ENCODE peak calls at places on chromosomes 5 and 9, in nine cellular contexts. One of them, this sample, is unnamed.

GRCh38 chr5:2015116-2015848 is 132.6 kb upstream of the IRX4 start:
- DNase-seq in bronchial epithelial cell: no peak
- DNase-seq in coronary artery: no peak
- DNase-seq in CD4-positive, alpha-beta memory T cell: no peak
- DNase-seq in NCI-H460: no peak
- DNase-seq in LoVo: no peak
- DNase-seq in midbrain: no peak
- DNase-seq in CD8-positive, alpha-beta memory T cell: no peak
- DNase-seq in transverse colon: no peak
- DNase-seq in this sample: no peak

GRCh38 chr9:124078641-124079040 is 67.1 kb downstream of the LHX2 start:
- DNase-seq in bronchial epithelial cell: peak; percentile 35
- DNase-seq in coronary artery: no peak
- DNase-seq in CD4-positive, alpha-beta memory T cell: no peak
- DNase-seq in NCI-H460: peak; percentile 30
- DNase-seq in LoVo: no peak
- DNase-seq in midbrain: no peak
- DNase-seq in CD8-positive, alpha-beta memory T cell: no peak
- DNase-seq in transverse colon: no peak
- DNase-seq in this sample: no peak

GRCh38 chr5:446066-446725 is 3.2 kb downstream of the EXOC3 start:
- DNase-seq in bronchial epithelial cell: peak; percentile 33
- DNase-seq in coronary artery: no peak
- DNase-seq in CD4-positive, alpha-beta memory T cell: no peak
- DNase-seq in NCI-H460: no peak
- DNase-seq in LoVo: no peak
- DNase-seq in midbrain: no peak
- DNase-seq in CD8-positive, alpha-beta memory T cell: no peak
- DNase-seq in transverse colon: peak; percentile 7
- DNase-seq in this sample: no peak

GRCh38 chr5:103624035-103624461 is 61.5 kb upstream of the NUDT12 start:
- DNase-seq in bronchial epithelial cell: peak; percentile 73
- DNase-seq in coronary artery: no peak
- DNase-seq in CD4-positive, alpha-beta memory T cell: no peak
- DNase-seq in NCI-H460: peak; percentile 22
- DNase-seq in LoVo: no peak
- DNase-seq in midbrain: no peak
- DNase-seq in CD8-positive, alpha-beta memory T cell: no peak
- DNase-seq in transverse colon: no peak
- DNase-seq in this sample: no peak

GRCh38 chr9:79301549-79301948 is 270.2 kb upstream of the TLE4 start:
- DNase-seq in bronchial epithelial cell: no peak
- DNase-seq in coronary artery: no peak
- DNase-seq in CD4-positive, alpha-beta memory T cell: no peak
- DNase-seq in NCI-H460: no peak
- DNase-seq in LoVo: no peak
- DNase-seq in midbrain: no peak
- DNase-seq in CD8-positive, alpha-beta memory T cell: no peak
- DNase-seq in transverse colon: no peak
- DNase-seq in this sample: no peak

GRCh38 chr5:138542120-138542955 is 698 bp downstream of the ETF1 start:
- DNase-seq in bronchial epithelial cell: no peak
- DNase-seq in coronary artery: no peak
- DNase-seq in CD4-positive, alpha-beta memory T cell: peak; percentile 33
- DNase-seq in NCI-H460: no peak
- DNase-seq in LoVo: no peak
- DNase-seq in midbrain: no peak
- DNase-seq in CD8-positive, alpha-beta memory T cell: no peak
- DNase-seq in transverse colon: peak; percentile 21
- DNase-seq in this sample: no peak

GRCh38 chr9:76912631-76913275 is 6.8 kb upstream of the PRUNE2 start:
- DNase-seq in bronchial epithelial cell: peak; percentile 24
- DNase-seq in coronary artery: no peak
- DNase-seq in CD4-positive, alpha-beta memory T cell: no peak
- DNase-seq in NCI-H460: no peak
- DNase-seq in LoVo: no peak
- DNase-seq in midbrain: no peak
- DNase-seq in CD8-positive, alpha-beta memory T cell: no peak
- DNase-seq in transverse colon: no peak
- DNase-seq in this sample: no peak

GRCh38 chr5:143707797-143708196 is 104.2 kb upstream of the HMHB1 start:
- DNase-seq in bronchial epithelial cell: no peak
- DNase-seq in coronary artery: no peak
- DNase-seq in CD4-positive, alpha-beta memory T cell: no peak
- DNase-seq in NCI-H460: no peak
- DNase-seq in LoVo: no peak
- DNase-seq in midbrain: no peak
- DNase-seq in CD8-positive, alpha-beta memory T cell: no peak
- DNase-seq in transverse colon: no peak
- DNase-seq in this sample: no peak

GRCh38 chr5:131303537-131303936 is 39.7 kb downstream of the CDC42SE2 start:
- DNase-seq in bronchial epithelial cell: peak; percentile 68
- DNase-seq in coronary artery: no peak
- DNase-seq in CD4-positive, alpha-beta memory T cell: no peak
- DNase-seq in NCI-H460: peak; percentile 6
- DNase-seq in LoVo: no peak
- DNase-seq in midbrain: no peak
- DNase-seq in CD8-positive, alpha-beta memory T cell: no peak
- DNase-seq in transverse colon: no peak
- DNase-seq in this sample: no peak

GRCh38 chr9:35106343-35106730 is 3.4 kb upstream of the STOML2 start:
- DNase-seq in bronchial epithelial cell: no peak
- DNase-seq in coronary artery: peak; percentile 66
- DNase-seq in CD4-positive, alpha-beta memory T cell: no peak
- DNase-seq in NCI-H460: no peak
- DNase-seq in LoVo: no peak
- DNase-seq in midbrain: no peak
- DNase-seq in CD8-positive, alpha-beta memory T cell: no peak
- DNase-seq in transverse colon: no peak
- DNase-seq in this sample: no peak

GRCh38 chr5:129905467-129906176 is 1.4 kb downstream of the CHSY3 start:
- DNase-seq in bronchial epithelial cell: no peak
- DNase-seq in coronary artery: peak; percentile 74
- DNase-seq in CD4-positive, alpha-beta memory T cell: no peak
- DNase-seq in NCI-H460: peak; percentile 21
- DNase-seq in LoVo: no peak
- DNase-seq in midbrain: no peak
- DNase-seq in CD8-positive, alpha-beta memory T cell: no peak
- DNase-seq in transverse colon: no peak
- DNase-seq in this sample: no peak

GRCh38 chr9:122144836-122145235 is 14.7 kb downstream of the NDUFA8 start:
- DNase-seq in bronchial epithelial cell: no peak
- DNase-seq in coronary artery: no peak
- DNase-seq in CD4-positive, alpha-beta memory T cell: no peak
- DNase-seq in NCI-H460: no peak
- DNase-seq in LoVo: no peak
- DNase-seq in midbrain: no peak
- DNase-seq in CD8-positive, alpha-beta memory T cell: no peak
- DNase-seq in transverse colon: no peak
- DNase-seq in this sample: no peak

GRCh38 chr5:158935215-158935614 is 164.5 kb downstream of the EBF1 start:
- DNase-seq in bronchial epithelial cell: no peak
- DNase-seq in coronary artery: no peak
- DNase-seq in CD4-positive, alpha-beta memory T cell: no peak
- DNase-seq in NCI-H460: no peak
- DNase-seq in LoVo: no peak
- DNase-seq in midbrain: no peak
- DNase-seq in CD8-positive, alpha-beta memory T cell: no peak
- DNase-seq in transverse colon: no peak
- DNase-seq in this sample: no peak

GRCh38 chr9:94920439-94920951 is 194.0 kb downstream of the AOPEP start:
- DNase-seq in bronchial epithelial cell: peak; percentile 50
- DNase-seq in coronary artery: peak; percentile 74
- DNase-seq in CD4-positive, alpha-beta memory T cell: no peak
- DNase-seq in NCI-H460: no peak
- DNase-seq in LoVo: no peak
- DNase-seq in midbrain: no peak
- DNase-seq in CD8-positive, alpha-beta memory T cell: no peak
- DNase-seq in transverse colon: peak; percentile 35
- DNase-seq in this sample: no peak

GRCh38 chr5:86979801-86980510 is 287.7 kb upstream of the RASA1 start:
- DNase-seq in bronchial epithelial cell: peak; percentile 86
- DNase-seq in coronary artery: no peak
- DNase-seq in CD4-positive, alpha-beta memory T cell: no peak
- DNase-seq in NCI-H460: peak; percentile 38
- DNase-seq in LoVo: peak; percentile 49
- DNase-seq in midbrain: no peak
- DNase-seq in CD8-positive, alpha-beta memory T cell: no peak
- DNase-seq in transverse colon: no peak
- DNase-seq in this sample: no peak

GRCh38 chr5:68245325-68245724 is 29.8 kb downstream of the PIK3R1 start:
- DNase-seq in bronchial epithelial cell: no peak
- DNase-seq in coronary artery: no peak
- DNase-seq in CD4-positive, alpha-beta memory T cell: no peak
- DNase-seq in NCI-H460: no peak
- DNase-seq in LoVo: no peak
- DNase-seq in midbrain: no peak
- DNase-seq in CD8-positive, alpha-beta memory T cell: no peak
- DNase-seq in transverse colon: no peak
- DNase-seq in this sample: no peak

GRCh38 chr5:138539791-138540190 is 3.2 kb downstream of the ETF1 start:
- DNase-seq in bronchial epithelial cell: no peak
- DNase-seq in coronary artery: no peak
- DNase-seq in CD4-positive, alpha-beta memory T cell: no peak
- DNase-seq in NCI-H460: no peak
- DNase-seq in LoVo: no peak
- DNase-seq in midbrain: no peak
- DNase-seq in CD8-positive, alpha-beta memory T cell: no peak
- DNase-seq in transverse colon: no peak
- DNase-seq in this sample: no peak

GRCh38 chr9:19934301-19934868 is 145.5 kb upstream of the SLC24A2 start:
- DNase-seq in bronchial epithelial cell: peak; percentile 8
- DNase-seq in coronary artery: no peak
- DNase-seq in CD4-positive, alpha-beta memory T cell: no peak
- DNase-seq in NCI-H460: no peak
- DNase-seq in LoVo: no peak
- DNase-seq in midbrain: no peak
- DNase-seq in CD8-positive, alpha-beta memory T cell: no peak
- DNase-seq in transverse colon: peak; percentile 17
- DNase-seq in this sample: peak; percentile 55

GRCh38 chr9:35730486-35730854 is 1.5 kb downstream of the TLN1 start:
- DNase-seq in bronchial epithelial cell: no peak
- DNase-seq in coronary artery: no peak
- DNase-seq in CD4-positive, alpha-beta memory T cell: no peak
- DNase-seq in NCI-H460: no peak
- DNase-seq in LoVo: no peak
- DNase-seq in midbrain: no peak
- DNase-seq in CD8-positive, alpha-beta memory T cell: no peak
- DNase-seq in transverse colon: no peak
- DNase-seq in this sample: no peak

GRCh38 chr5:113197456-113198200 is 221.0 kb downstream of the DCP2 start:
- DNase-seq in bronchial epithelial cell: no peak
- DNase-seq in coronary artery: no peak
- DNase-seq in CD4-positive, alpha-beta memory T cell: no peak
- DNase-seq in NCI-H460: no peak
- DNase-seq in LoVo: no peak
- DNase-seq in midbrain: no peak
- DNase-seq in CD8-positive, alpha-beta memory T cell: no peak
- DNase-seq in transverse colon: no peak
- DNase-seq in this sample: no peak

GRCh38 chr9:20693068-20693467 is 9.0 kb downstream of the FOCAD start:
- DNase-seq in bronchial epithelial cell: no peak
- DNase-seq in coronary artery: no peak
- DNase-seq in CD4-positive, alpha-beta memory T cell: no peak
- DNase-seq in NCI-H460: no peak
- DNase-seq in LoVo: no peak
- DNase-seq in midbrain: no peak
- DNase-seq in CD8-positive, alpha-beta memory T cell: no peak
- DNase-seq in transverse colon: no peak
- DNase-seq in this sample: no peak

GRCh38 chr5:162268694-162269481 is 201.3 kb downstream of the GABRG2 start:
- DNase-seq in bronchial epithelial cell: no peak
- DNase-seq in coronary artery: no peak
- DNase-seq in CD4-positive, alpha-beta memory T cell: no peak
- DNase-seq in NCI-H460: no peak
- DNase-seq in LoVo: no peak
- DNase-seq in midbrain: no peak
- DNase-seq in CD8-positive, alpha-beta memory T cell: no peak
- DNase-seq in transverse colon: no peak
- DNase-seq in this sample: no peak

GRCh38 chr9:124551472-124552339 is 44.5 kb upstream of the NR5A1 start:
- DNase-seq in bronchial epithelial cell: peak; percentile 71
- DNase-seq in coronary artery: no peak
- DNase-seq in CD4-positive, alpha-beta memory T cell: no peak
- DNase-seq in NCI-H460: peak; percentile 44
- DNase-seq in LoVo: no peak
- DNase-seq in midbrain: peak; percentile 67
- DNase-seq in CD8-positive, alpha-beta memory T cell: no peak
- DNase-seq in transverse colon: peak; percentile 42
- DNase-seq in this sample: peak; percentile 67

This sample was measured in adrenal gland.